ENCODE peak calls at places on chromosomes 1 and 21, in five cellular contexts. Z is stomach, M is gastrocnemius medialis, W is endothelial cell, H is GM12865. O is an unnamed sample.

GRCh38 chr1:111570781-111571181 is 48.8 kb upstream of the RAP1A start:
- DNase-seq in Z (no peak), W (peak; percentile 31), H (peak; percentile 65), M (no peak), O (peak; percentile 19)

GRCh38 chr1:10519016-10519417 is 44.3 kb downstream of the PEX14 start:
- DNase-seq in Z (peak; percentile 62), W (no peak), H (no peak), M (no peak), O (no peak)

GRCh38 chr21:18222346-18222745 is 22.3 kb upstream of the CHODL start:
- DNase-seq in Z (no peak), W (no peak), M (no peak), H (no peak), O (no peak)

GRCh38 chr1:214078950-214079349 is 91.2 kb downstream of the PROX1 start:
- DNase-seq in H (no peak), Z (no peak), M (no peak), W (no peak), O (no peak)

GRCh38 chr1:38327559-38327973 is 281.0 kb upstream of the POU3F1 start:
- DNase-seq in Z (no peak), M (no peak), W (no peak), H (no peak), O (no peak)

GRCh38 chr1:183622884-183623785 is 12.4 kb downstream of the ARPC5 start:
- DNase-seq in H (peak; percentile 83), W (peak; percentile 49), M (peak; percentile 32), Z (peak; percentile 50), O (peak; percentile 20)

GRCh38 chr1:247360991-247361721 is 29.5 kb upstream of the ZNF496 start:
- DNase-seq in Z (no peak), H (no peak), M (no peak), W (no peak), O (no peak)

GRCh38 chr21:17343055-17343454 is 169.8 kb upstream of the CXADR start:
- DNase-seq in M (no peak), W (peak; percentile 16), H (peak; percentile 1), Z (no peak), O (no peak)

GRCh38 chr1:208717490-208717889 is 473.3 kb upstream of the PLXNA2 start:
- DNase-seq in Z (no peak), H (no peak), M (no peak), W (no peak), O (no peak)

GRCh38 chr1:218671573-218671972 is 326.4 kb downstream of the TGFB2 start:
- DNase-seq in W (no peak), M (no peak), H (no peak), Z (no peak), O (no peak)

DNA sequence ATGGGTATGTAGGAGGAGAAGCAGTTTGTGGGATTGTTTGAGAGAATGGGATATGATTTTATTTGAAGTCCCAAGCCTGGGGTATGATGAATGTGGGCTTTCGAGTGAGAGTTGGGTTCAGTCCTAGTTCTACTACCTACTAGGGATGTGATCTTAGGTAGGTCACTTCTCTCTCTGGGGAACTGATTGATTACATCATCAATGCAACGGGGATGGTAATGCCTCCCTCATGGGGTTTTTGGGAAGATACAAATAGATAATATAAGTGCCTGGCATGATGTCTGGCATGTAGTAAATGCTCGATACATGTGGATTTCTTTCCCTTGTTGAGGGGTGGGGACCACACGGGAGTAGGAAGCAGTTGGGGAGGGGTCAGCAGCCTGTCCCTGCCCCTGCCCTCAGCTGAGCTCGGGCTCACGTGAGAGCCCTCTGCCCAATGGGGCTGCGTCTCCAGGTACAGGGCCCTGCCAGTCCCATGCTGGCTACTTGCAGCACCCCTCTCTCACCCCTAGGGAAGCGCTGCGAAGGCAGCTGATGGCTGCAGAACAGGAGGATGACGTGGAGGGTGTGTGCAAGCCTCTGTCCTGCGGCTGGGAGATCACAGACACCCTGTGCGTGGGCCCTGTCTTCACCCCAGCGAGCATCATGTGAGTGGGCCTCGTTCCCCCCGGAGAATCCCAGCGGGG is 38.7 kb downstream of the AZIN2 start:
- DNase-seq in H (peak; percentile 27), W (no peak), Z (no peak), M (no peak), O (no peak)
- TF ChIP-seq CTCF in H (peak; percentile 9), W (no peak), Z (no peak), M (no peak), O (no peak)

GRCh38 chr1:73637275-73637674 is 560.7 kb downstream of the LRRIQ3 start:
- DNase-seq in H (no peak), W (no peak), M (no peak), Z (no peak), O (no peak)

GRCh38 chr1:73639494-73639893 is 558.5 kb downstream of the LRRIQ3 start:
- DNase-seq in W (no peak), M (no peak), H (no peak), Z (no peak), O (no peak)

DNA sequence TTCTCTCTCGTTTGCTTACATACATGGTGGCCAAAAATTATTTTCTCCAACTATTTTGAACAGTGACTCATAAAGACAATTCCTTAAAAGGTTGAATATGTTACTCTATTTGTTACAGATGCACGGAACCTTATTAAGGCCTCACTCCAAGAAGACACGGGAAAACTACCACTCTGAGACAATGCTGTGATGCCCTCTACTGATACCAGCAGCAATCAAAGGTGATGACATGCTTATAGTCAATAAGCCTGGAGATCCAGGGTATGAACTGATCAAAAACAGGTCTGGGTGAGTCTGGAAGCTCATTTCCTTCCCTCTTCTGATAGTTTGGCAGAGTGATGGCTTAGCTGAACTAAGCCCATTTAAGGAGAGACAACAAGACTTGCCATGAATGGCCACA is 563.0 kb downstream of the LRRIQ3 start:
- DNase-seq in M (no peak), H (no peak), W (no peak), Z (no peak), O (no peak)
- TF ChIP-seq CTCF in M (no peak), H (no peak), W (no peak), Z (no peak), O (no peak)

DNA sequence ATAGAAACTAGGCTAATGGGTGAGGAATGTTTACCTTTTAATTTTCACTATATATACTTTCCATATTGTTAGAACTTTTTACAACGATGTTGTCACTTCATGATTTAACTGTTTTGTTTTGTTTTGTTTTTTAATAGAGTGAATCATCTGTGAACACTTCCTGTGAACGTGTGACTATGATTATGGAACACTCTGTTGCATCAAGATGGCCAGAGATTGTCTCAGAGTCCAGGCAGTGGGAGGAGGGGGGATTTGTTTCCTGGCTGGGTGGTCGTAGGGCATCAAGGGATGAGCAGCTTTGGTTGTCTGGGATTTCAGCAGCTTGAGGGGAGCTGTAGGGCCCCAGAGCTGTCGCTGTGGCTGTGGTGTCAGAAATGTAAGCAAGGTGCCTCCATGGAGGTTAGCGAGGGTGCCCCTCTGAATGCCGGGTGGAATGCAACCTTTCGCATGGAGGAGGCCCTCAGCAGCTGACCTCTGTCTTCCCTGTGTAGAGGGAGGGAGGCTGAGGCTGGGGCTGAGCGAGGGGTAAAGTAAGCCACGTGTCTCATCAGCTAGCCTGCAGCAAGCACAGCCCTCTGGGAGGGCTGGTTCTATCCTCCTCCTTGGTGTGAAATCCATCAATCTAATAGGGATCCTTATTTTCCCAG is 21.4 kb downstream of the NEK2 start:
- DNase-seq in H (no peak), M (no peak), W (no peak), Z (no peak), O (no peak)
- TF ChIP-seq CTCF in H (no peak), M (no peak), W (no peak), Z (no peak), O (no peak)

DNA sequence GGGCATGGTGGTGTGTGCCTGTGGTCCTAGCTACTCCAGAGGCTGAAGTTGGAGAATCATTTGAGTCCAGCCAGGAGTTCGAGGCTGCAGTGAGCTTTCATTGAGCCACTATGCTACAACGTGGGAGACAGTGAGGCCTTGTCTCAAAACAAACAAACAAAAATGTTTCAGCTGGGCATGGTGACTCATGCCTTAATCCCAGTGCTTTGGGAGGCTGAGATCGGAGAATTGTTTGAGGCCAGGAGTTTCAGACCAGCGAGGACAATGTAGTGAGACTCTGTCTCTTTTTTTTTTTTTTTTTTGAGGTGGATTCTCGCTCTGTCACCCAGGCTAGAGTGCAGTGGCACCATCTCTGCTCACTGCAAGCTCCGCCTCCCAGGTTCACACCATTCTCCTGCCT is 5.0 kb upstream of the RPL5 start:
- DNase-seq in W (no peak), H (no peak), Z (no peak), M (no peak), O (no peak)
- TF ChIP-seq CTCF in W (no peak), H (no peak), Z (no peak), M (no peak), O (no peak)

GRCh38 chr1:115890618-115891017 is 49.7 kb upstream of the NHLH2 start:
- DNase-seq in M (no peak), Z (no peak), H (no peak), W (no peak), O (no peak)
- TF ChIP-seq CTCF in M (no peak), Z (no peak), H (no peak), W (no peak), O (no peak)

DNA sequence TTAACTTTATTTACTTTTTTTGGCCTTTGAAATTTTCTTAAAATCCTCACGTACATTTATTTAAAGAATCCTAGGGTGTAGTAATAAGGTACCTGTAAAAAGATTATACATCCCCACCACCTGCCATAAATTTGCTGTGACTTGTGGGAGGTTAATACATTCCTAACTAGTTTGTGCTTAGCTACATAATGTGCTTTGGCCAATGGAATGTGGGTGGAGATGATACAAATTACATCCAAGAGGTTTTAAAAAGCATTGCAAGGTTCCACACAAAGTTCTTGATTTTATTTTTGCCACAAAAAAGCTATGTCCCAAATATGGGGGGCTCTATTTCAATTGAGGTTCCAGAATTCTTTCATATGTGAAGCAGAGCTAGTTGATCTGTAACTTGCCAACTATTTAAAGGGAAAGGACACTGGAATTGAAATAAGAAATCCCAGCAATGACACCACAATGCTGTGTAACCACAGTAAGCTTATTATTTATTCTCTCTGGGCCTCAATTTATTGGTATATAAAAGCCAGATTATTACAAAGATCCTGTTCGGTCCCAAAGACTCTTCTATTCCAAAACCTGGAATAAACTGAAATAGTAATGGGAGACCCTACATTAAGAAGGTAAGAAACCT is 15.7 kb downstream of the ASPM start:
- DNase-seq in W (no peak), Z (no peak), H (no peak), M (no peak), O (no peak)
- TF ChIP-seq CTCF in W (no peak), Z (no peak), H (no peak), M (no peak), O (no peak)

O was measured in activated B cell treated with CpG ODN at 0.5 μM for 24 hours.